ENCODE peak calls at places on chromosomes 2 and 18, in nine cellular contexts. P, C, L, M, X, N, F, J and W are unnamed samples.

GRCh38 chr18:79302120-79302519 is 93.6 kb upstream of the NFATC1 start:
- DNase-seq in N (no peak), C (no peak), M (no peak), P (no peak), X (no peak), L (no peak), J (no peak), F (no peak), W (no peak)

GRCh38 chr2:182817558-182817957 is 48.9 kb downstream of the FRZB start:
- DNase-seq in J (no peak), N (no peak), M (no peak), F (no peak), C (no peak), P (no peak), L (no peak), X (no peak), W (no peak)

GRCh38 chr2:62550466-62550865 is 44.5 kb upstream of the TMEM17 start:
- DNase-seq in N (no peak), J (no peak), X (no peak), C (no peak), F (no peak), M (peak), L (no peak), P (peak), W (no peak)

GRCh38 chr2:16287281-16287680 is 346.9 kb downstream of the MYCN start:
- DNase-seq in P (no peak), N (no peak), L (no peak), J (no peak), M (no peak), X (no peak), F (no peak), C (no peak), W (no peak)

GRCh38 chr2:241612156-241613017 is 24.6 kb downstream of the THAP4 start:
- DNase-seq in P (peak), J (no peak), M (no peak), X (no peak), C (no peak), L (no peak), F (peak), N (no peak), W (no peak)

GRCh38 chr18:57846258-57846657 is 43.1 kb upstream of the ATP8B1 start:
- DNase-seq in F (no peak), L (no peak), X (no peak), J (peak), N (no peak), M (peak), C (no peak), P (peak), W (no peak)

GRCh38 chr18:59885579-59886163 is 14.1 kb upstream of the PMAIP1 start:
- DNase-seq in N (no peak), P (peak), L (peak), M (peak), J (no peak), F (no peak), X (no peak), C (no peak), W (no peak)

GRCh38 chr2:158969717-158970521 is 1.5 kb downstream of the TANC1 start:
- DNase-seq in F (peak), N (peak), X (peak), C (peak), P (peak), J (peak), L (no peak), M (no peak), W (no peak)

GRCh38 chr18:46833899-46834298 is 77.0 kb upstream of the ST8SIA5 start:
- DNase-seq in F (no peak), L (no peak), M (no peak), P (no peak), N (no peak), J (no peak), X (no peak), C (no peak), W (no peak)

GRCh38 chr2:43174368-43175186 is 51.8 kb downstream of the ZFP36L2 start:
- DNase-seq in M (no peak), N (no peak), X (no peak), L (no peak), P (no peak), J (no peak), F (peak), C (no peak), W (no peak)

GRCh38 chr2:6497048-6497447 is 368.7 kb downstream of the CMPK2 start:
- DNase-seq in N (no peak), M (no peak), F (no peak), X (no peak), C (no peak), P (no peak), L (no peak), J (no peak), W (no peak)

GRCh38 chr2:169507698-169508097 is 1.8 kb upstream of the KLHL41 start:
- DNase-seq in X (no peak), C (no peak), N (no peak), F (no peak), J (no peak), M (no peak), L (peak), P (peak), W (no peak)

GRCh38 chr2:112465373-112465772 is 16.6 kb upstream of the TTL start:
- DNase-seq in P (peak), F (no peak), J (no peak), M (peak), L (no peak), N (no peak), X (no peak), C (no peak), W (no peak)

GRCh38 chr2:200863655-200864205 is 728 bp downstream of the CLK1 start:
- DNase-seq in L (no peak), M (no peak), C (no peak), N (no peak), F (no peak), X (no peak), P (no peak), J (no peak), W (no peak)

GRCh38 chr2:45823723-45824206 is 172.3 kb downstream of the PRKCE start:
- DNase-seq in F (peak), N (peak), M (no peak), J (peak), X (peak), P (no peak), C (peak), L (no peak), W (no peak)

GRCh38 chr2:48480526-48480925 is 49.4 kb upstream of the STON1 start:
- DNase-seq in M (no peak), N (no peak), P (no peak), L (no peak), X (no peak), J (no peak), F (no peak), C (no peak), W (no peak)

GRCh38 chr2:127080226-127080940 is 26.6 kb downstream of the BIN1 start:
- DNase-seq in J (peak), F (no peak), P (no peak), N (no peak), C (no peak), X (no peak), L (no peak), M (no peak), W (no peak)

GRCh38 chr2:55236992-55237543 is 4.6 kb downstream of the RPS27A start:
- DNase-seq in N (no peak), C (no peak), M (no peak), X (no peak), F (no peak), P (no peak), L (no peak), J (no peak), W (no peak)

GRCh38 chr18:66813138-66813537 is 209.2 kb upstream of the CDH19 start:
- DNase-seq in N (no peak), P (no peak), C (no peak), L (no peak), X (no peak), M (no peak), F (no peak), J (no peak), W (no peak)

GRCh38 chr2:215435261-215435808 is 533 bp downstream of the FN1 start:
- DNase-seq in P (peak), J (peak), F (peak), X (peak), C (peak), N (no peak), M (no peak), L (no peak), W (no peak)

GRCh38 chr18:34531110-34531509 is 179.0 kb upstream of the DTNA start:
- DNase-seq in C (no peak), M (no peak), P (no peak), F (no peak), N (no peak), L (no peak), J (no peak), X (no peak), W (no peak)

GRCh38 chr2:94977826-94978225 is 47.7 kb upstream of the MAL start:
- DNase-seq in J (no peak), L (no peak), P (no peak), X (no peak), F (no peak), N (no peak), C (no peak), M (no peak), W (no peak)

GRCh38 chr2:231050018-231050901 is 6.4 kb upstream of the PSMD1 start:
- DNase-seq in C (no peak), J (peak), L (no peak), P (no peak), N (no peak), X (no peak), M (no peak), F (no peak), W (no peak)
- H3K4me3 ChIP-seq in C (no peak), J (no peak), L (no peak), P (no peak), N (no peak), X (no peak), M (no peak), F (no peak), W (no peak)

DNA sequence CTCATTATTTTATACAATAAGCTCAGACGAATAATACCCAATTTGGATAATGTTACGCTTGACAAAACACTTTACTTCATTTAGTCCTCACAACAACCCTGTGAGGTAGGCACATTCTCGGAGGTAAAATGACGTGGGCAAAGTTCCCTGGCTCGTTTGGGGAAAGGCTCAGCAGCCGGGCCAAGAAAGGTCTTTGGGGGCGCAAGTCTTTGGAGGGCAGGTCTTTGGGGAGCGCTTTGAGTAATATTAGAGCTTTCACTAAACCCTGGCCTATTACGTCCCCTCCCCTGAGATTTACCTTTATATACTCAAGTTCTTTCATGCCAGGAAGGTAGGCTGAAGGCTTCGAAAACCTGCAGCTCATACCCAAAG is 427 bp downstream of the RBKS start:
- DNase-seq in C (peak), P (peak), N (no peak), M (no peak), L (no peak), J (peak), X (no peak), F (no peak), W (no peak)
- TF ChIP-seq CTCF in C (no peak), P (no peak), N (no peak), M (no peak), L (no peak), J (no peak), X (no peak), F (no peak), W (no peak)

DNA sequence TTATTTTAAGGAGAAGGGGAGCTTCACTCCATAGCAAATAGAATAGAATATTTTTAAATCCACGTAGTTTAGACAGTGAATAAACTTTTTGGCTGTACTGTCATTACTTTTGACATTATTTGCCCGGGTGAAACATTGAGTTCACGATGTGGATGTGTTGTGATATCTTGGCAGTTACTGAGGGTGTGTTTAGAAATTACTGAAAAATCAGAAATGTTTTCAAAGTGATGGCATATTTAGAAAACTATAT is 769 bp upstream of the FAM98A start:
- DNase-seq in C (no peak), J (no peak), N (no peak), M (no peak), L (no peak), P (no peak), F (no peak), X (no peak), W (no peak)
- H3K4me3 ChIP-seq in C (peak), J (peak), N (peak), M (peak), L (peak), P (peak), F (peak), X (peak), W (peak)

DNA sequence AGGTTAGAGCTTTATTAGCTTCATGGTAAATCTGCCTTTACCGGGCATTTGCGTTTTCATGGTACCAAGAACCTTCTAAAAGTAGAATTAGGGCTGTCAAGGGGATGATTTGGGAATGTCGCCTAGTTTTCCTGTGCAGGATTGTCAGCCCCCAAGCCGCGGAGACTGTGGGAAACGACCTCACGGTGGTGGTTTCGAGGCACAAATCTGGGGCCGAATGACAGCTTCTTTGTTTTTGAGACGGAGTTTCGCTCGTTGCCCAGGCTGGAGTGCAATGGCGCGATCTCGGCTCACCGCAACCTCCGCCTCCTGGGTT is 615 bp upstream of the USP39 start:
- DNase-seq in C (no peak), L (no peak), F (no peak), J (no peak), N (no peak), M (no peak), P (no peak), X (no peak), W (no peak)
- TF ChIP-seq CTCF in C (no peak), L (no peak), F (no peak), J (no peak), N (no peak), M (no peak), P (no peak), X (no peak), W (no peak)